ENCODE peak calls at places on chromosomes 4 and X, in eight cellular contexts. One of them, this sample, is unnamed.

GRCh38 chr4:3267576-3268394 is 18.8 kb downstream of the MSANTD1 start:
- DNase-seq in upper lobe of right lung: peak; percentile 63
- DNase-seq in lung: no peak
- DNase-seq in adrenal gland: no peak
- DNase-seq in endothelial cell of umbilical vein: no peak
- DNase-seq in fibroblast of lung: no peak
- DNase-seq in body of pancreas: no peak
- DNase-seq in PC-3: no peak
- DNase-seq in this sample: no peak

GRCh38 chr4:78325244-78326187 is 226.1 kb upstream of the ANXA3 start:
- DNase-seq in upper lobe of right lung: no peak
- DNase-seq in PC-3: peak; percentile 19
- DNase-seq in adrenal gland: no peak
- DNase-seq in endothelial cell of umbilical vein: no peak
- DNase-seq in fibroblast of lung: no peak
- DNase-seq in body of pancreas: no peak
- DNase-seq in lung: no peak
- DNase-seq in this sample: no peak

GRCh38 chr4:122788935-122789334 is 37.7 kb upstream of the FGF2 start:
- DNase-seq in PC-3: no peak
- DNase-seq in endothelial cell of umbilical vein: no peak
- DNase-seq in body of pancreas: no peak
- DNase-seq in upper lobe of right lung: no peak
- DNase-seq in lung: no peak
- DNase-seq in fibroblast of lung: no peak
- DNase-seq in adrenal gland: no peak
- DNase-seq in this sample: no peak

GRCh38 chrX:120795301-120795700 is 80.4 kb downstream of the CT47B1 start:
- DNase-seq in adrenal gland: no peak
- DNase-seq in body of pancreas: no peak
- DNase-seq in PC-3: no peak
- DNase-seq in upper lobe of right lung: no peak
- DNase-seq in lung: no peak
- DNase-seq in endothelial cell of umbilical vein: peak; percentile 26
- DNase-seq in fibroblast of lung: no peak
- DNase-seq in this sample: no peak

GRCh38 chrX:140274761-140275525 is 229.9 kb downstream of the SOX3 start:
- DNase-seq in endothelial cell of umbilical vein: no peak
- DNase-seq in adrenal gland: no peak
- DNase-seq in fibroblast of lung: peak; percentile 60
- DNase-seq in PC-3: peak; percentile 63
- DNase-seq in upper lobe of right lung: no peak
- DNase-seq in lung: no peak
- DNase-seq in body of pancreas: no peak
- DNase-seq in this sample: no peak

GRCh38 chr4:6222761-6223292 is 22.5 kb upstream of the JAKMIP1 start:
- DNase-seq in endothelial cell of umbilical vein: no peak
- DNase-seq in lung: no peak
- DNase-seq in PC-3: peak; percentile 2
- DNase-seq in fibroblast of lung: no peak
- DNase-seq in adrenal gland: no peak
- DNase-seq in upper lobe of right lung: no peak
- DNase-seq in body of pancreas: peak; percentile 48
- DNase-seq in this sample: no peak

GRCh38 chr4:30860983-30861382 is 140.8 kb downstream of the PCDH7 start:
- DNase-seq in endothelial cell of umbilical vein: no peak
- DNase-seq in lung: no peak
- DNase-seq in upper lobe of right lung: no peak
- DNase-seq in PC-3: peak; percentile 43
- DNase-seq in body of pancreas: no peak
- DNase-seq in fibroblast of lung: no peak
- DNase-seq in adrenal gland: no peak
- DNase-seq in this sample: no peak

GRCh38 chrX:44596277-44596676 is 53.6 kb upstream of the FUNDC1 start:
- DNase-seq in fibroblast of lung: no peak
- DNase-seq in body of pancreas: no peak
- DNase-seq in endothelial cell of umbilical vein: no peak
- DNase-seq in lung: no peak
- DNase-seq in PC-3: no peak
- DNase-seq in upper lobe of right lung: no peak
- DNase-seq in adrenal gland: no peak
- DNase-seq in this sample: no peak

GRCh38 chr4:18938343-18939109 is 917.0 kb upstream of the LCORL start:
- DNase-seq in lung: no peak
- DNase-seq in fibroblast of lung: no peak
- DNase-seq in endothelial cell of umbilical vein: no peak
- DNase-seq in body of pancreas: no peak
- DNase-seq in PC-3: no peak
- DNase-seq in upper lobe of right lung: no peak
- DNase-seq in adrenal gland: no peak
- DNase-seq in this sample: no peak

GRCh38 chrX:39336709-39337294 is 535.5 kb downstream of the MID1IP1 start:
- DNase-seq in fibroblast of lung: peak; percentile 62
- DNase-seq in lung: no peak
- DNase-seq in upper lobe of right lung: no peak
- DNase-seq in endothelial cell of umbilical vein: peak; percentile 36
- DNase-seq in adrenal gland: no peak
- DNase-seq in PC-3: no peak
- DNase-seq in body of pancreas: no peak
- DNase-seq in this sample: no peak

GRCh38 chrX:124726881-124727280 is 380.5 kb downstream of the SH2D1A start:
- DNase-seq in lung: no peak
- DNase-seq in PC-3: no peak
- DNase-seq in adrenal gland: no peak
- DNase-seq in upper lobe of right lung: no peak
- DNase-seq in body of pancreas: no peak
- DNase-seq in fibroblast of lung: no peak
- DNase-seq in endothelial cell of umbilical vein: no peak
- DNase-seq in this sample: no peak

GRCh38 chrX:53316860-53317237 is 35.5 kb upstream of the IQSEC2 start:
- DNase-seq in body of pancreas: no peak
- DNase-seq in PC-3: no peak
- DNase-seq in endothelial cell of umbilical vein: no peak
- DNase-seq in fibroblast of lung: no peak
- DNase-seq in adrenal gland: no peak
- DNase-seq in upper lobe of right lung: no peak
- DNase-seq in lung: no peak
- DNase-seq in this sample: no peak

GRCh38 chr4:141046255-141046654 is 87.0 kb downstream of the RNF150 start:
- DNase-seq in adrenal gland: peak; percentile 42
- DNase-seq in body of pancreas: no peak
- DNase-seq in endothelial cell of umbilical vein: no peak
- DNase-seq in PC-3: peak; percentile 60
- DNase-seq in upper lobe of right lung: no peak
- DNase-seq in lung: no peak
- DNase-seq in fibroblast of lung: peak; percentile 95
- DNase-seq in this sample: no peak

GRCh38 chr4:125266901-125267601 is 47.7 kb upstream of the FAT4 start:
- DNase-seq in lung: no peak
- DNase-seq in adrenal gland: no peak
- DNase-seq in body of pancreas: no peak
- DNase-seq in PC-3: peak; percentile 60
- DNase-seq in endothelial cell of umbilical vein: no peak
- DNase-seq in fibroblast of lung: peak; percentile 84
- DNase-seq in upper lobe of right lung: no peak
- DNase-seq in this sample: no peak

GRCh38 chr4:153143527-153144348 is 60.5 kb upstream of the TRIM2 start:
- DNase-seq in body of pancreas: peak; percentile 42
- DNase-seq in adrenal gland: peak; percentile 35
- DNase-seq in fibroblast of lung: peak; percentile 80
- DNase-seq in upper lobe of right lung: no peak
- DNase-seq in PC-3: peak; percentile 42
- DNase-seq in endothelial cell of umbilical vein: peak; percentile 54
- DNase-seq in lung: no peak
- DNase-seq in this sample: no peak

GRCh38 chr4:11611868-11612267 is 183.2 kb upstream of the HS3ST1 start:
- DNase-seq in endothelial cell of umbilical vein: no peak
- DNase-seq in fibroblast of lung: no peak
- DNase-seq in lung: no peak
- DNase-seq in body of pancreas: no peak
- DNase-seq in adrenal gland: no peak
- DNase-seq in upper lobe of right lung: no peak
- DNase-seq in PC-3: peak; percentile 47
- DNase-seq in this sample: no peak
- H3K27ac ChIP-seq in endothelial cell of umbilical vein: no peak overlapping the region
- H3K27ac ChIP-seq in fibroblast of lung: no peak overlapping the region
- H3K27ac ChIP-seq in lung: no peak overlapping the region
- H3K27ac ChIP-seq in body of pancreas: no peak overlapping the region
- H3K27ac ChIP-seq in adrenal gland: no peak overlapping the region
- H3K27ac ChIP-seq in upper lobe of right lung: no peak overlapping the region
- H3K27ac ChIP-seq in PC-3: peak overlapping the region; percentile 95
- H3K27ac ChIP-seq in this sample: no peak overlapping the region

GRCh38 chr4:66687393-66687971 is 857.8 kb downstream of the CENPC start:
- DNase-seq in body of pancreas: no peak
- DNase-seq in PC-3: no peak
- DNase-seq in adrenal gland: no peak
- DNase-seq in lung: no peak
- DNase-seq in endothelial cell of umbilical vein: no peak
- DNase-seq in upper lobe of right lung: no peak
- DNase-seq in fibroblast of lung: no peak
- DNase-seq in this sample: no peak

GRCh38 chr4:66691101-66691500 is 854.2 kb downstream of the CENPC start:
- DNase-seq in PC-3: peak; percentile 31
- DNase-seq in upper lobe of right lung: no peak
- DNase-seq in lung: no peak
- DNase-seq in adrenal gland: no peak
- DNase-seq in endothelial cell of umbilical vein: no peak
- DNase-seq in body of pancreas: no peak
- DNase-seq in fibroblast of lung: no peak
- DNase-seq in this sample: no peak

GRCh38 chr4:66693694-66694093 is 851.6 kb downstream of the CENPC start:
- DNase-seq in PC-3: no peak
- DNase-seq in upper lobe of right lung: no peak
- DNase-seq in adrenal gland: no peak
- DNase-seq in body of pancreas: no peak
- DNase-seq in fibroblast of lung: no peak
- DNase-seq in endothelial cell of umbilical vein: no peak
- DNase-seq in lung: no peak
- DNase-seq in this sample: no peak

GRCh38 chr4:66688674-66689073 is 856.6 kb downstream of the CENPC start:
- DNase-seq in PC-3: peak; percentile 67
- DNase-seq in lung: no peak
- DNase-seq in body of pancreas: no peak
- DNase-seq in endothelial cell of umbilical vein: peak; percentile 29
- DNase-seq in fibroblast of lung: peak; percentile 11
- DNase-seq in adrenal gland: no peak
- DNase-seq in upper lobe of right lung: no peak
- DNase-seq in this sample: no peak
- TF ChIP-seq CTCF in PC-3: peak; percentile 77
- TF ChIP-seq CTCF in lung: no peak
- TF ChIP-seq CTCF in body of pancreas: peak; percentile 11
- TF ChIP-seq CTCF in endothelial cell of umbilical vein: no peak
- TF ChIP-seq CTCF in fibroblast of lung: no peak
- TF ChIP-seq CTCF in adrenal gland: no peak
- TF ChIP-seq CTCF in upper lobe of right lung: peak; percentile 9
- TF ChIP-seq CTCF in this sample: no peak

GRCh38 chr4:100184787-100185186 is 5.5 kb downstream of the DDIT4L start:
- DNase-seq in lung: no peak
- DNase-seq in PC-3: no peak
- DNase-seq in upper lobe of right lung: no peak
- DNase-seq in fibroblast of lung: no peak
- DNase-seq in body of pancreas: no peak
- DNase-seq in adrenal gland: no peak
- DNase-seq in endothelial cell of umbilical vein: no peak
- DNase-seq in this sample: no peak

GRCh38 chr4:100189820-100190642 is at the start of gene DDIT4L:
- DNase-seq in body of pancreas: peak; percentile 43
- DNase-seq in lung: peak; percentile 46
- DNase-seq in upper lobe of right lung: peak; percentile 76
- DNase-seq in fibroblast of lung: peak; percentile 34
- DNase-seq in adrenal gland: peak; percentile 48
- DNase-seq in endothelial cell of umbilical vein: peak; percentile 42
- DNase-seq in PC-3: no peak
- DNase-seq in this sample: no peak

GRCh38 chr4:100190643-100191600 is 654 bp upstream of the DDIT4L start:
- DNase-seq in body of pancreas: no peak
- DNase-seq in adrenal gland: no peak
- DNase-seq in fibroblast of lung: peak; percentile 58
- DNase-seq in endothelial cell of umbilical vein: peak; percentile 39
- DNase-seq in upper lobe of right lung: no peak
- DNase-seq in lung: no peak
- DNase-seq in PC-3: no peak
- DNase-seq in this sample: no peak

GRCh38 chr4:100187781-100188180 is 2.5 kb downstream of the DDIT4L start:
- DNase-seq in fibroblast of lung: no peak
- DNase-seq in PC-3: no peak
- DNase-seq in lung: no peak
- DNase-seq in adrenal gland: no peak
- DNase-seq in upper lobe of right lung: no peak
- DNase-seq in body of pancreas: no peak
- DNase-seq in endothelial cell of umbilical vein: no peak
- DNase-seq in this sample: no peak

DNA sequence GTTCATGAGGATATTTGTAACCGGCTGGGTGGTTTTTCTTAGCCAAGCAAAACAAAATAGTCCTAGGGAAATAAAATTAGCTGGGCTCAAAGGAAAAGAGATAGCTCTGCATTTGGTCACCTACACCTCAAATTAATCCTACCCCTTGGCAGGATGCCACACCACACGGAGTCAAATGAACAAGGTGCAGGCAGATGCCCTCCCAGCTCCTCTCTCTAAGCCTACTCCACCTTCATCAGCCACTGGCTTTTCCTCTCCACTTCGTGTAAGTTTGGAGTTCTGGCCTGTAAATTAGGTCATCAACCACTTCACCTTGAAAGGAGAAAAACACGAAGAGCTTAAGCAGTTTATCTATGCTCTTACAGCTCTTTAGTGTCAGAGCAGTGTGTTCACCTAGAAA is 1.4 kb downstream of the DDIT4L start:
- DNase-seq in adrenal gland: no peak
- DNase-seq in body of pancreas: no peak
- DNase-seq in endothelial cell of umbilical vein: no peak
- DNase-seq in upper lobe of right lung: no peak
- DNase-seq in PC-3: no peak
- DNase-seq in lung: no peak
- DNase-seq in fibroblast of lung: no peak
- DNase-seq in this sample: no peak
- H3K4me3 ChIP-seq in adrenal gland: peak overlapping the region; percentile 78
- H3K4me3 ChIP-seq in body of pancreas: no peak overlapping the region
- H3K4me3 ChIP-seq in endothelial cell of umbilical vein: no peak overlapping the region
- H3K4me3 ChIP-seq in upper lobe of right lung: peak overlapping the region; percentile 67
- H3K4me3 ChIP-seq in PC-3: no peak overlapping the region
- H3K4me3 ChIP-seq in lung: no peak overlapping the region
- H3K4me3 ChIP-seq in fibroblast of lung: peak overlapping the region; percentile 73
- H3K4me3 ChIP-seq in this sample: no peak overlapping the region

GRCh38 chrX:101931104-101931493 is 728 bp downstream of the ZMAT1 start:
- DNase-seq in endothelial cell of umbilical vein: peak; percentile 6
- DNase-seq in upper lobe of right lung: no peak
- DNase-seq in body of pancreas: no peak
- DNase-seq in PC-3: no peak
- DNase-seq in lung: no peak
- DNase-seq in fibroblast of lung: no peak
- DNase-seq in adrenal gland: no peak
- DNase-seq in this sample: no peak
- H3K27ac ChIP-seq in endothelial cell of umbilical vein: peak overlapping the region; percentile 63
- H3K27ac ChIP-seq in upper lobe of right lung: peak overlapping the region; percentile 96
- H3K27ac ChIP-seq in body of pancreas: peak overlapping the region; percentile 95
- H3K27ac ChIP-seq in PC-3: no peak overlapping the region
- H3K27ac ChIP-seq in lung: peak overlapping the region; percentile 98
- H3K27ac ChIP-seq in fibroblast of lung: no peak overlapping the region
- H3K27ac ChIP-seq in adrenal gland: peak overlapping the region; percentile 82
- H3K27ac ChIP-seq in this sample: peak overlapping the region; percentile 59

This sample was measured in CD8-positive, alpha-beta T cell.